ENCODE peak calls at places on chromosomes 7 and 10, in ten cellular contexts. One of them, this sample, is unnamed.

GRCh38 chr7:121420976-121421375 is 24.9 kb upstream of the FAM3C start:
- DNase-seq in tibial nerve: no peak
- DNase-seq in transverse colon: no peak
- DNase-seq in cardiac fibroblast: no peak
- DNase-seq in colonic mucosa: peak
- DNase-seq in A549: no peak
- DNase-seq in body of pancreas: peak
- DNase-seq in ovary: no peak
- DNase-seq in lung: no peak
- DNase-seq in upper lobe of right lung: no peak
- DNase-seq in this sample: no peak

GRCh38 chr10:77586719-77587423 is 50.7 kb downstream of the KCNMA1 start:
- DNase-seq in tibial nerve: peak
- DNase-seq in transverse colon: peak
- DNase-seq in cardiac fibroblast: peak
- DNase-seq in colonic mucosa: peak
- DNase-seq in A549: no peak
- DNase-seq in body of pancreas: no peak
- DNase-seq in ovary: no peak
- DNase-seq in lung: peak
- DNase-seq in upper lobe of right lung: no peak
- DNase-seq in this sample: peak

GRCh38 chr10:21517983-21518628 is 7.4 kb downstream of the SKIDA1 start:
- DNase-seq in tibial nerve: no peak
- DNase-seq in transverse colon: no peak
- DNase-seq in cardiac fibroblast: peak
- DNase-seq in colonic mucosa: no peak
- DNase-seq in A549: no peak
- DNase-seq in body of pancreas: no peak
- DNase-seq in ovary: no peak
- DNase-seq in lung: no peak
- DNase-seq in upper lobe of right lung: no peak
- DNase-seq in this sample: peak

GRCh38 chr7:50359258-50359994 is 54.9 kb downstream of the IKZF1 start:
- DNase-seq in tibial nerve: no peak
- DNase-seq in transverse colon: no peak
- DNase-seq in cardiac fibroblast: no peak
- DNase-seq in colonic mucosa: no peak
- DNase-seq in A549: no peak
- DNase-seq in body of pancreas: no peak
- DNase-seq in ovary: no peak
- DNase-seq in lung: no peak
- DNase-seq in upper lobe of right lung: no peak
- DNase-seq in this sample: no peak

GRCh38 chr10:88379575-88379974 is 203.5 kb downstream of the RNLS start:
- DNase-seq in tibial nerve: peak
- DNase-seq in transverse colon: peak
- DNase-seq in cardiac fibroblast: peak
- DNase-seq in colonic mucosa: peak
- DNase-seq in A549: no peak
- DNase-seq in body of pancreas: no peak
- DNase-seq in ovary: no peak
- DNase-seq in lung: no peak
- DNase-seq in upper lobe of right lung: no peak
- DNase-seq in this sample: peak

GRCh38 chr7:81924494-81924893 is 154.6 kb upstream of the HGF start:
- DNase-seq in tibial nerve: no peak
- DNase-seq in transverse colon: no peak
- DNase-seq in cardiac fibroblast: no peak
- DNase-seq in colonic mucosa: no peak
- DNase-seq in A549: no peak
- DNase-seq in body of pancreas: no peak
- DNase-seq in ovary: no peak
- DNase-seq in lung: no peak
- DNase-seq in upper lobe of right lung: no peak
- DNase-seq in this sample: no peak

GRCh38 chr7:96253441-96253840 is 68.5 kb downstream of the SLC25A13 start:
- DNase-seq in tibial nerve: no peak
- DNase-seq in transverse colon: no peak
- DNase-seq in cardiac fibroblast: no peak
- DNase-seq in colonic mucosa: no peak
- DNase-seq in A549: no peak
- DNase-seq in body of pancreas: no peak
- DNase-seq in ovary: no peak
- DNase-seq in lung: no peak
- DNase-seq in upper lobe of right lung: no peak
- DNase-seq in this sample: no peak

GRCh38 chr7:2927592-2927991 is 83.5 kb upstream of the GNA12 start:
- DNase-seq in tibial nerve: no peak
- DNase-seq in transverse colon: no peak
- DNase-seq in cardiac fibroblast: no peak
- DNase-seq in colonic mucosa: no peak
- DNase-seq in A549: no peak
- DNase-seq in body of pancreas: peak
- DNase-seq in ovary: no peak
- DNase-seq in lung: no peak
- DNase-seq in upper lobe of right lung: peak
- DNase-seq in this sample: no peak

GRCh38 chr7:110856704-110857103 is 234.2 kb upstream of the LRRN3 start:
- DNase-seq in tibial nerve: no peak
- DNase-seq in transverse colon: no peak
- DNase-seq in cardiac fibroblast: peak
- DNase-seq in colonic mucosa: no peak
- DNase-seq in A549: no peak
- DNase-seq in body of pancreas: no peak
- DNase-seq in ovary: no peak
- DNase-seq in lung: no peak
- DNase-seq in upper lobe of right lung: no peak
- DNase-seq in this sample: no peak

DNA sequence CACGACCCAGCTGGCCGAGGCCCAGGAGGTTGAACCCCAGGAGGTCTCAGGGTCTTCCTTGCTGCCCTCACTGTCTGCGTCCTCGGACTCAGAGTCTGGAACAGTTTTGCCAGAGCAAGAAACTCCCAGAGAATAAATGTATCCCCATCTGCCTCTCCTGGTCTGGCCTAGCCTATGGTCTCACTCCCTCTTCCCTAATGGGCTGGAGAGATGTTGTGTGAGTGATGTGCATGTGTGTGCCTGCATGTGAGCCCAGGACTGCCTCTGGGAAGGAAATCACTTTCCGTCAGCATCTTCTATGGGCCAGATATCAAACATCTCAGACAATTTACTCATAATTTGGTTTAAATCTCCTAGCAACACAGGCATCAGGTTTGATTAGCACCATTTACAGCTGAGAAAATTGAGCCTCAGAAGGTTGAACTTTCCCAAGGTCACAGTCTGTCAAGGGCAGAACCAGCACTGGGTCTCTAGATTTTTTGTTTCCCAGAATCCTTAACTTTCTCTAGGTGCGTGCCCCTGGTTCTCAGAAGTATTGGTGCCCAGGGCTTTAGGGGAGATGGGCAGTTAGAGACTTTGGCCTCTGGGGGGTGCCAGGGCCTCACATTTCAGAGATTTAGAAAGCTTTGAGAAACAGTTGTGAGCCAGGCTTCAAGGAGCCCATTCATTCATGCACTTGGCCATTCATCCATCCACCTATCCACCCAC is 4.9 kb downstream of the TMEM270 start:
- DNase-seq in tibial nerve: peak
- DNase-seq in transverse colon: peak
- DNase-seq in cardiac fibroblast: peak
- DNase-seq in colonic mucosa: no peak
- DNase-seq in A549: peak
- DNase-seq in body of pancreas: peak
- DNase-seq in ovary: peak
- DNase-seq in lung: no peak
- DNase-seq in upper lobe of right lung: no peak
- DNase-seq in this sample: peak
- TF ChIP-seq CTCF in tibial nerve: peak
- TF ChIP-seq CTCF in transverse colon: peak
- TF ChIP-seq CTCF in cardiac fibroblast: peak
- TF ChIP-seq CTCF in colonic mucosa: peak
- TF ChIP-seq CTCF in A549: peak
- TF ChIP-seq CTCF in body of pancreas: peak
- TF ChIP-seq CTCF in ovary: no peak
- TF ChIP-seq CTCF in lung: peak
- TF ChIP-seq CTCF in upper lobe of right lung: peak
- TF ChIP-seq CTCF in this sample: peak

DNA sequence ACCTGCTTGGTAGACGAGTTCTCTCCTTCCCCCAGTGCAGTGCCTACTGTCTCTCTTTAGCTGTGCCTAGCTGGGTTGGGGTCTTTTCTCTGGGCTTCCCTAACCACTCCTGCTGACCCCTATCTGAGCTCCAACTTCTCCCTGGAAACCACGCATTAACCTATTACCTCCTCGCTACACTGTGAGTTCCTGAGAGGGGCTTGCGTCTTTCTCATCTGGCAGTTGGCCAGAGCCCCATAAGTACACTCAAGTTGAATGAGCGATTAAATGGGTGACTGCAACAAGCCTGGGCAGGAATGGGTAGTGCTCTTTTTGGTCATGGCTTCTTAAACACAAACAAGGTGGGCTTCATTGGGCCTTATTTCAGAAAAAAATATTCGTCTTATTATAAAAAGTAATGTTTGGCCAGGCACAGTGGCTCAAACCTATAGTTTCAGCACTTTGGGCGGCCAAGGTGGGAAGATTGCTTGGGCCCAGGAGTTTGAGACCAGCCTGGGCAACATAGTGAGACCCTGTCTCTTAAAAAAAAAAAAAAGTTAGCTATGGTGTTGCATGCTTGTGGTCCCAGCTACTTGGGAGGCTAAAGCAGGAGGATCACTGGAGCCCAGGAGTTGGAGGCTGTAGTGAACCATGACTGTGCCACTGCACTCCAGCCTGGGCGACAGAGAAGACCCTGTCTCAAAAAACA is 41.4 kb downstream of the SYPL1 start:
- DNase-seq in tibial nerve: no peak
- DNase-seq in transverse colon: no peak
- DNase-seq in cardiac fibroblast: no peak
- DNase-seq in colonic mucosa: no peak
- DNase-seq in A549: no peak
- DNase-seq in body of pancreas: no peak
- DNase-seq in ovary: no peak
- DNase-seq in lung: no peak
- DNase-seq in upper lobe of right lung: no peak
- DNase-seq in this sample: no peak
- H3K4me3 ChIP-seq in tibial nerve: no peak
- H3K4me3 ChIP-seq in transverse colon: no peak
- H3K4me3 ChIP-seq in cardiac fibroblast: no peak
- H3K4me3 ChIP-seq in colonic mucosa: no peak
- H3K4me3 ChIP-seq in A549: no peak
- H3K4me3 ChIP-seq in body of pancreas: no peak
- H3K4me3 ChIP-seq in ovary: no peak
- H3K4me3 ChIP-seq in lung: no peak
- H3K4me3 ChIP-seq in upper lobe of right lung: no peak
- H3K4me3 ChIP-seq in this sample: no peak

DNA sequence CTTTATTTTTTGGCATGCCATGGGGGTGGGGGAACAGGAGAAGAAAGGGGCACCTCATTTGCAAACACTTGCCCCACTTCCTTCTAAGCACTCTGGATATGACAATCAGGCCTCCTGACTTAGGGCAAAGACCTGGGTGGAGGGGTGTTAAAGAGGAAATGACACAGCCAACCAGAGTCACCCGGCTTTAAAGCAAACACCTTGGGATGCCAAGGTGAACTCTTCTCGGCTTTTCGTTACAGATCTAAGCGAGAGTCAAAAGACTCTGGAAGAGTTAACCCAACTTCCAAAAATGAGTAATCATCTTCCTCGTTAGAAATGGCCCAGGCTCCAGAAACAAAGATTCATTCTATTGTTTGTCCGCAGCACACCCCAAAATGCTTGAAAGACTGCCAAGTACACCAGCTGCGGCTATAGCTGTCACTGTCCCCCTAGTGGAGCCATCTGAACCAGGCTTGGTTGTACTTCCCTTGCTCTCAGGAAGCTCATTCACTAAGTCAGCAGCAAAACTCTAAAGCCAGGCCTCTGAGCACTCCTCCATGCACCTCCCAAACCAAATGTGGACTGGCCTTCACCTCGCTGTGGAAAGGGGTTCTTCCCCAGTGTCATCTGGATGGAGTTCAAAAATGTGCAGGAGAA is 24.8 kb downstream of the FAM53B start:
- DNase-seq in tibial nerve: peak
- DNase-seq in transverse colon: peak
- DNase-seq in cardiac fibroblast: peak
- DNase-seq in colonic mucosa: peak
- DNase-seq in A549: no peak
- DNase-seq in body of pancreas: peak
- DNase-seq in ovary: no peak
- DNase-seq in lung: peak
- DNase-seq in upper lobe of right lung: peak
- DNase-seq in this sample: peak
- TF ChIP-seq CTCF in tibial nerve: peak
- TF ChIP-seq CTCF in transverse colon: peak
- TF ChIP-seq CTCF in cardiac fibroblast: peak
- TF ChIP-seq CTCF in colonic mucosa: peak
- TF ChIP-seq CTCF in A549: no peak
- TF ChIP-seq CTCF in body of pancreas: peak
- TF ChIP-seq CTCF in ovary: peak
- TF ChIP-seq CTCF in lung: peak
- TF ChIP-seq CTCF in upper lobe of right lung: peak
- TF ChIP-seq CTCF in this sample: peak

GRCh38 chr10:75596930-75597629 is 165.7 kb downstream of the LRMDA start:
- DNase-seq in tibial nerve: no peak
- DNase-seq in transverse colon: no peak
- DNase-seq in cardiac fibroblast: no peak
- DNase-seq in colonic mucosa: no peak
- DNase-seq in A549: no peak
- DNase-seq in body of pancreas: no peak
- DNase-seq in ovary: no peak
- DNase-seq in lung: no peak
- DNase-seq in upper lobe of right lung: no peak
- DNase-seq in this sample: no peak

GRCh38 chr10:75593690-75594556 is 162.5 kb downstream of the LRMDA start:
- DNase-seq in tibial nerve: no peak
- DNase-seq in transverse colon: no peak
- DNase-seq in cardiac fibroblast: no peak
- DNase-seq in colonic mucosa: no peak
- DNase-seq in A549: no peak
- DNase-seq in body of pancreas: no peak
- DNase-seq in ovary: no peak
- DNase-seq in lung: no peak
- DNase-seq in upper lobe of right lung: no peak
- DNase-seq in this sample: no peak

GRCh38 chr10:75589895-75590654 is 158.7 kb downstream of the LRMDA start:
- DNase-seq in tibial nerve: no peak
- DNase-seq in transverse colon: no peak
- DNase-seq in cardiac fibroblast: no peak
- DNase-seq in colonic mucosa: no peak
- DNase-seq in A549: no peak
- DNase-seq in body of pancreas: no peak
- DNase-seq in ovary: no peak
- DNase-seq in lung: no peak
- DNase-seq in upper lobe of right lung: no peak
- DNase-seq in this sample: no peak

GRCh38 chr10:75592014-75592842 is 160.8 kb downstream of the LRMDA start:
- DNase-seq in tibial nerve: no peak
- DNase-seq in transverse colon: no peak
- DNase-seq in cardiac fibroblast: no peak
- DNase-seq in colonic mucosa: no peak
- DNase-seq in A549: no peak
- DNase-seq in body of pancreas: no peak
- DNase-seq in ovary: no peak
- DNase-seq in lung: no peak
- DNase-seq in upper lobe of right lung: no peak
- DNase-seq in this sample: no peak

GRCh38 chr10:75592888-75593643 is 161.6 kb downstream of the LRMDA start:
- DNase-seq in tibial nerve: no peak
- DNase-seq in transverse colon: no peak
- DNase-seq in cardiac fibroblast: no peak
- DNase-seq in colonic mucosa: no peak
- DNase-seq in A549: no peak
- DNase-seq in body of pancreas: peak
- DNase-seq in ovary: no peak
- DNase-seq in lung: no peak
- DNase-seq in upper lobe of right lung: no peak
- DNase-seq in this sample: no peak
- H3K4me3 ChIP-seq in tibial nerve: no peak
- H3K4me3 ChIP-seq in transverse colon: no peak
- H3K4me3 ChIP-seq in cardiac fibroblast: no peak
- H3K4me3 ChIP-seq in colonic mucosa: no peak
- H3K4me3 ChIP-seq in A549: no peak
- H3K4me3 ChIP-seq in body of pancreas: no peak
- H3K4me3 ChIP-seq in ovary: no peak
- H3K4me3 ChIP-seq in lung: no peak
- H3K4me3 ChIP-seq in upper lobe of right lung: peak
- H3K4me3 ChIP-seq in this sample: no peak

This sample was measured in foreskin fibroblast.